ENCODE peak calls at places on chromosomes 6 and 20, in four cellular contexts. E, R, I and N are unnamed samples.

GRCh38 chr6:33749401-33749800 is 2.7 kb upstream of the IP6K3 start:
- DNase-seq in E (no peak), R (no peak), I (no peak), N (no peak)

GRCh38 chr6:135022050-135022697 is 32.4 kb downstream of the HBS1L start:
- DNase-seq in E (no peak), R (no peak), I (no peak), N (no peak)

GRCh38 chr6:83098589-83098988 is 31.1 kb downstream of the DOP1A start:
- DNase-seq in E (no peak), R (no peak), I (no peak), N (no peak)

GRCh38 chr6:20688710-20689500 is 154.6 kb downstream of the CDKAL1 start:
- DNase-seq in E (no peak), R (no peak), I (no peak), N (no peak)

GRCh38 chr20:59778615-59779200 is 154.7 kb downstream of the SYCP2 start:
- DNase-seq in E (no peak), R (peak), I (no peak), N (no peak)

GRCh38 chr6:20630136-20630535 is 95.9 kb downstream of the CDKAL1 start:
- DNase-seq in E (no peak), R (no peak), I (no peak), N (no peak)

GRCh38 chr6:41591859-41592502 is 45.8 kb downstream of the FOXP4 start:
- DNase-seq in E (peak), R (peak), I (peak), N (peak)

GRCh38 chr6:36984581-36985383 is 1.2 kb downstream of the MTCH1 start:
- DNase-seq in E (peak), R (peak), I (no peak), N (no peak)

GRCh38 chr6:111573892-111574800 is 31.5 kb downstream of the TRAF3IP2 start:
- DNase-seq in E (no peak), R (no peak), I (no peak), N (no peak)

GRCh38 chr6:166286831-166287271 is 21.3 kb downstream of the PRR18 start:
- DNase-seq in E (no peak), R (no peak), I (no peak), N (no peak)

GRCh38 chr6:44012078-44012493 is 115.2 kb downstream of the MRPL14 start:
- DNase-seq in E (no peak), R (peak), I (no peak), N (no peak)

GRCh38 chr6:13971303-13971702 is 46.6 kb downstream of the RNF182 start:
- DNase-seq in E (no peak), R (no peak), I (no peak), N (no peak)

GRCh38 chr6:126716826-126717514 is 377.1 kb downstream of the CENPW start:
- DNase-seq in E (no peak), R (no peak), I (no peak), N (no peak)

GRCh38 chr6:168506460-168506859 is 65.5 kb downstream of the SMOC2 start:
- DNase-seq in E (no peak), R (no peak), I (no peak), N (no peak)

GRCh38 chr6:113347420-113347819 is 509.7 kb upstream of the MARCKS start:
- DNase-seq in E (no peak), R (no peak), I (no peak), N (no peak)

GRCh38 chr6:10259676-10260075 is 155.2 kb downstream of the TFAP2A start:
- DNase-seq in E (no peak), R (no peak), I (no peak), N (no peak)

GRCh38 chr20:47070176-47070575 is 175.5 kb downstream of the EYA2 start:
- DNase-seq in E (no peak), R (no peak), I (no peak), N (no peak)

GRCh38 chr20:41432620-41433602 is 66.3 kb upstream of the EMILIN3 start:
- DNase-seq in E (no peak), R (no peak), I (no peak), N (no peak)

GRCh38 chr6:659716-660581 is 3.0 kb upstream of the HUS1B start:
- DNase-seq in E (no peak), R (no peak), I (no peak), N (no peak)

GRCh38 chr6:25138697-25139051 is 140.5 kb upstream of the CARMIL1 start:
- DNase-seq in E (no peak), R (no peak), I (no peak), N (no peak)

GRCh38 chr6:28982476-28983266 is 22.4 kb downstream of the ZNF311 start:
- DNase-seq in E (no peak), R (no peak), I (no peak), N (peak)

GRCh38 chr6:106442351-106442750 is 81.8 kb downstream of the CRYBG1 start:
- DNase-seq in E (no peak), R (no peak), I (no peak), N (no peak)

GRCh38 chr6:105593805-105594231 is 190.9 kb upstream of the PREP start:
- DNase-seq in E (no peak), R (no peak), I (no peak), N (no peak)

GRCh38 chr6:83708970-83709747 is at the start of gene SNAP91:
- DNase-seq in E (peak), R (peak), I (peak), N (peak)

GRCh38 chr6:112149236-112149635 is 61.8 kb downstream of the FAM229B start:
- DNase-seq in E (no peak), R (no peak), I (no peak), N (no peak)

GRCh38 chr6:16761469-16762264 is 407 bp upstream of the ATXN1 start:
- DNase-seq in E (peak), R (peak), I (peak), N (peak)

GRCh38 chr6:4914412-4915159 is 89.3 kb downstream of the RPP40 start:
- DNase-seq in E (no peak), R (no peak), I (no peak), N (no peak)

GRCh38 chr6:3015144-3015543 is 15.4 kb downstream of the NQO2 start:
- DNase-seq in E (no peak), R (no peak), I (no peak), N (no peak)

GRCh38 chr20:10962937-10963336 is 289.1 kb upstream of the JAG1 start:
- DNase-seq in E (no peak), R (no peak), I (no peak), N (no peak)

GRCh38 chr6:169372616-169373015 is 119.0 kb upstream of the THBS2 start:
- DNase-seq in E (no peak), R (no peak), I (no peak), N (no peak)

GRCh38 chr20:19897891-19898290 is 119.3 kb upstream of the NAA20 start:
- DNase-seq in E (no peak), R (no peak), I (no peak), N (no peak)

GRCh38 chr20:62409935-62410741 is 3.1 kb upstream of the CABLES2 start:
- DNase-seq in E (no peak), R (no peak), I (peak), N (no peak)

GRCh38 chr6:13830803-13831202 is 16.4 kb upstream of the MCUR1 start:
- DNase-seq in E (no peak), R (no peak), I (no peak), N (no peak)

GRCh38 chr6:108760158-108761050 is 87.8 kb upstream of the ARMC2 start:
- DNase-seq in E (no peak), R (no peak), I (no peak), N (no peak)

GRCh38 chr6:15260099-15260821 is 14.4 kb downstream of the JARID2 start:
- DNase-seq in E (no peak), R (no peak), I (no peak), N (no peak)